ENCODE peak calls at places on chromosome 19, in four cellular contexts. One of them, this sample, is unnamed.

GRCh38 chr19:55106591-55106990 is 10.8 kb downstream of the PPP1R12C start:
- DNase-seq in dorsolateral prefrontal cortex: no peak
- DNase-seq in HFF-Myc: no peak
- DNase-seq in uterus: no peak
- DNase-seq in this sample: no peak

GRCh38 chr19:31698352-31698751 is 349.1 kb upstream of the TSHZ3 start:
- DNase-seq in dorsolateral prefrontal cortex: no peak
- DNase-seq in uterus: no peak
- DNase-seq in HFF-Myc: no peak
- DNase-seq in this sample: no peak

GRCh38 chr19:49546825-49547565 is 19.2 kb downstream of the RCN3 start:
- DNase-seq in dorsolateral prefrontal cortex: no peak
- DNase-seq in uterus: peak; percentile 88
- DNase-seq in HFF-Myc: peak; percentile 95
- DNase-seq in this sample: peak; percentile 78

GRCh38 chr19:10001899-10002298 is 8.4 kb downstream of the COL5A3 start:
- DNase-seq in dorsolateral prefrontal cortex: no peak
- DNase-seq in uterus: no peak
- DNase-seq in HFF-Myc: no peak
- DNase-seq in this sample: no peak

GRCh38 chr19:23509686-23510450 is 114.6 kb upstream of the ZNF91 start:
- DNase-seq in dorsolateral prefrontal cortex: no peak
- DNase-seq in uterus: no peak
- DNase-seq in HFF-Myc: no peak
- DNase-seq in this sample: no peak

GRCh38 chr19:34480971-34481821 is at the start of gene WTIP:
- DNase-seq in dorsolateral prefrontal cortex: no peak
- DNase-seq in uterus: peak; percentile 73
- DNase-seq in HFF-Myc: no peak
- DNase-seq in this sample: no peak

GRCh38 chr19:56748443-56748842 is 76.9 kb upstream of the ZNF835 start:
- DNase-seq in dorsolateral prefrontal cortex: no peak
- DNase-seq in HFF-Myc: no peak
- DNase-seq in uterus: peak; percentile 34
- DNase-seq in this sample: no peak

GRCh38 chr19:11881151-11881800 is 6.3 kb upstream of the ZNF69 start:
- DNase-seq in uterus: peak; percentile 29
- DNase-seq in HFF-Myc: peak; percentile 20
- DNase-seq in dorsolateral prefrontal cortex: no peak
- DNase-seq in this sample: peak; percentile 62

GRCh38 chr19:44576843-44577565 is 36.4 kb upstream of the IGSF23 start:
- DNase-seq in dorsolateral prefrontal cortex: no peak
- DNase-seq in uterus: no peak
- DNase-seq in HFF-Myc: no peak
- DNase-seq in this sample: peak; percentile 57

GRCh38 chr19:13881231-13881691 is 4.3 kb downstream of the NANOS3 start:
- DNase-seq in HFF-Myc: no peak
- DNase-seq in uterus: no peak
- DNase-seq in dorsolateral prefrontal cortex: no peak
- DNase-seq in this sample: no peak

GRCh38 chr19:48926909-48927308 is 6.6 kb upstream of the DHDH start:
- DNase-seq in uterus: peak; percentile 69
- DNase-seq in HFF-Myc: peak; percentile 73
- DNase-seq in dorsolateral prefrontal cortex: peak; percentile 78
- DNase-seq in this sample: peak; percentile 82

GRCh38 chr19:47319923-47320871 is 10.5 kb downstream of the C5AR1 start:
- DNase-seq in HFF-Myc: no peak
- DNase-seq in uterus: no peak
- DNase-seq in dorsolateral prefrontal cortex: no peak
- DNase-seq in this sample: no peak

GRCh38 chr19:44570984-44571684 is 41.7 kb upstream of the CEACAM20 start:
- DNase-seq in HFF-Myc: peak; percentile 79
- DNase-seq in dorsolateral prefrontal cortex: no peak
- DNase-seq in uterus: peak; percentile 36
- DNase-seq in this sample: peak; percentile 71

GRCh38 chr19:49497047-49497789 is 984 bp downstream of the RPS11 start:
- DNase-seq in uterus: no peak
- DNase-seq in HFF-Myc: no peak
- DNase-seq in dorsolateral prefrontal cortex: no peak
- DNase-seq in this sample: no peak

GRCh38 chr19:12899891-12900518 is 9.0 kb downstream of the GCDH start:
- DNase-seq in uterus: no peak
- DNase-seq in dorsolateral prefrontal cortex: no peak
- DNase-seq in HFF-Myc: no peak
- DNase-seq in this sample: no peak

GRCh38 chr19:13817615-13818371 is 22.6 kb downstream of the ZSWIM4 start:
- DNase-seq in HFF-Myc: no peak
- DNase-seq in uterus: no peak
- DNase-seq in dorsolateral prefrontal cortex: no peak
- DNase-seq in this sample: no peak

GRCh38 chr19:19613456-19613855 is 5.0 kb downstream of the PBX4 start:
- DNase-seq in HFF-Myc: no peak
- DNase-seq in uterus: no peak
- DNase-seq in dorsolateral prefrontal cortex: no peak
- DNase-seq in this sample: no peak

GRCh38 chr19:18357442-18358264 is 17.3 kb downstream of the PGPEP1 start:
- DNase-seq in HFF-Myc: no peak
- DNase-seq in dorsolateral prefrontal cortex: no peak
- DNase-seq in uterus: no peak
- DNase-seq in this sample: no peak

GRCh38 chr19:17001603-17002183 is 24.9 kb downstream of the CPAMD8 start:
- DNase-seq in HFF-Myc: no peak
- DNase-seq in uterus: no peak
- DNase-seq in dorsolateral prefrontal cortex: no peak
- DNase-seq in this sample: no peak

GRCh38 chr19:18440421-18440877 is 2.5 kb upstream of the ISYNA1 start:
- DNase-seq in dorsolateral prefrontal cortex: no peak
- DNase-seq in uterus: no peak
- DNase-seq in HFF-Myc: no peak
- DNase-seq in this sample: no peak

GRCh38 chr19:56103027-56103614 is 18.0 kb downstream of the ZNF787 start:
- DNase-seq in uterus: no peak
- DNase-seq in HFF-Myc: no peak
- DNase-seq in dorsolateral prefrontal cortex: no peak
- DNase-seq in this sample: no peak

GRCh38 chr19:38837656-38838121 is 6.1 kb upstream of the ECH1 start:
- DNase-seq in HFF-Myc: no peak
- DNase-seq in dorsolateral prefrontal cortex: no peak
- DNase-seq in uterus: no peak
- DNase-seq in this sample: no peak

GRCh38 chr19:16170134-16170533 is 3.2 kb downstream of the CIB3 start:
- DNase-seq in dorsolateral prefrontal cortex: no peak
- DNase-seq in uterus: no peak
- DNase-seq in HFF-Myc: no peak
- DNase-seq in this sample: no peak

GRCh38 chr19:18743281-18743825 is 47.8 kb downstream of the COMP start:
- DNase-seq in uterus: peak; percentile 62
- DNase-seq in dorsolateral prefrontal cortex: no peak
- DNase-seq in HFF-Myc: no peak
- DNase-seq in this sample: peak; percentile 81

GRCh38 chr19:2912306-2912705 is 11.6 kb downstream of the ZNF57 start:
- DNase-seq in uterus: no peak
- DNase-seq in dorsolateral prefrontal cortex: no peak
- DNase-seq in HFF-Myc: no peak
- DNase-seq in this sample: no peak

GRCh38 chr19:16849168-16849567 is 20.0 kb downstream of the SIN3B start:
- DNase-seq in uterus: no peak
- DNase-seq in HFF-Myc: no peak
- DNase-seq in dorsolateral prefrontal cortex: no peak
- DNase-seq in this sample: no peak

GRCh38 chr19:41025871-41026270 is 34.8 kb downstream of the CYP2B6 start:
- DNase-seq in HFF-Myc: no peak
- DNase-seq in uterus: no peak
- DNase-seq in dorsolateral prefrontal cortex: no peak
- DNase-seq in this sample: no peak

DNA sequence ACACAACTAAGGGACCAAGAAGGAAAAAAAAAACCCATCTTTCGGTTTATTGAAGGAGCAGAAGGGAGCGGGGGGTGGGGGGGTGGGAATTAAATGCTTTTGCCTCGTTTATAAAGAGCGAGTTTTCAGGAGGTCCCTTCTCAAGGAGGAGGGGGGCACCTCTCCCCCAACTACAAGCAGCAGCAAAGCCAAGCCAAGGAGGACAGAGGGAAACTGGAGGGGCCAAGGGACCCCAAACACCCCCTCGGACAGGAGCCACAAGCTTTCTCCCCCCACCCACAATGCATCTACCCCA is 2.4 kb downstream of the IRF2BP1 start:
- DNase-seq in HFF-Myc: no peak
- DNase-seq in uterus: no peak
- DNase-seq in dorsolateral prefrontal cortex: no peak
- DNase-seq in this sample: no peak
- TF ChIP-seq CTCF in HFF-Myc: no peak
- TF ChIP-seq CTCF in uterus: no peak
- TF ChIP-seq CTCF in dorsolateral prefrontal cortex: no peak
- TF ChIP-seq CTCF in this sample: peak; percentile 18

DNA sequence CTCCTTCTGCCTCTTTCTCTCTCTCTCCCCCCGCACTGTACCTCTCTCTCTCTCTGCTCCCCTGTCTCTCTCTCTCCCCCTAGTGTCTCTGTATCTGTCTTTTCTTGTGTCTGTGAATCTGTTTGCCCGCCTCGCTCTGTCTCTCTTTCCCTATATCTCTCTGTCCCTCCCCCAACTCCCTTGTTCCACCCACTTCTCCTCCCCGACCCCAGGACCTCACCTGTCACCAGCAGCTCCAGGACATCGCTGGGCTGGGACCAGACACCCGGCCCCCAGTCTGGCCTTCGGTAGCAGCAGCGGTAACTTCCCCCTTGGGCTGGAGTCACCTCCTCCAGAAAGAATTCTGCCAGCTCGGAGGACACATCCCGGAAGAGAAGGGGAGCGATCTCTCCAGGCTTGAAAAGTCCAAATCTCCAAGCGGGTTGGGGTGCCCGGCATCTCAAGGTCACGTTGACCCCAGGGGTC is 3.9 kb downstream of the OSCAR start:
- DNase-seq in uterus: no peak
- DNase-seq in HFF-Myc: no peak
- DNase-seq in dorsolateral prefrontal cortex: no peak
- DNase-seq in this sample: no peak
- TF ChIP-seq CTCF in uterus: no peak
- TF ChIP-seq CTCF in HFF-Myc: peak; percentile 46
- TF ChIP-seq CTCF in dorsolateral prefrontal cortex: no peak
- TF ChIP-seq CTCF in this sample: peak; percentile 25

GRCh38 chr19:7333198-7334118 is 15.3 kb upstream of the ARHGEF18 start:
- DNase-seq in uterus: peak; percentile 42
- DNase-seq in dorsolateral prefrontal cortex: no peak
- DNase-seq in HFF-Myc: no peak
- DNase-seq in this sample: no peak

GRCh38 chr19:7342143-7342542 is 6.6 kb upstream of the ARHGEF18 start:
- DNase-seq in HFF-Myc: no peak
- DNase-seq in uterus: no peak
- DNase-seq in dorsolateral prefrontal cortex: no peak
- DNase-seq in this sample: no peak

GRCh38 chr19:7340959-7341837 is 7.5 kb upstream of the ARHGEF18 start:
- DNase-seq in dorsolateral prefrontal cortex: peak; percentile 68
- DNase-seq in uterus: peak; percentile 85
- DNase-seq in HFF-Myc: peak; percentile 43
- DNase-seq in this sample: peak; percentile 91

GRCh38 chr19:7336321-7336973 is 12.3 kb upstream of the ARHGEF18 start:
- DNase-seq in dorsolateral prefrontal cortex: no peak
- DNase-seq in HFF-Myc: no peak
- DNase-seq in uterus: no peak
- DNase-seq in this sample: no peak

DNA sequence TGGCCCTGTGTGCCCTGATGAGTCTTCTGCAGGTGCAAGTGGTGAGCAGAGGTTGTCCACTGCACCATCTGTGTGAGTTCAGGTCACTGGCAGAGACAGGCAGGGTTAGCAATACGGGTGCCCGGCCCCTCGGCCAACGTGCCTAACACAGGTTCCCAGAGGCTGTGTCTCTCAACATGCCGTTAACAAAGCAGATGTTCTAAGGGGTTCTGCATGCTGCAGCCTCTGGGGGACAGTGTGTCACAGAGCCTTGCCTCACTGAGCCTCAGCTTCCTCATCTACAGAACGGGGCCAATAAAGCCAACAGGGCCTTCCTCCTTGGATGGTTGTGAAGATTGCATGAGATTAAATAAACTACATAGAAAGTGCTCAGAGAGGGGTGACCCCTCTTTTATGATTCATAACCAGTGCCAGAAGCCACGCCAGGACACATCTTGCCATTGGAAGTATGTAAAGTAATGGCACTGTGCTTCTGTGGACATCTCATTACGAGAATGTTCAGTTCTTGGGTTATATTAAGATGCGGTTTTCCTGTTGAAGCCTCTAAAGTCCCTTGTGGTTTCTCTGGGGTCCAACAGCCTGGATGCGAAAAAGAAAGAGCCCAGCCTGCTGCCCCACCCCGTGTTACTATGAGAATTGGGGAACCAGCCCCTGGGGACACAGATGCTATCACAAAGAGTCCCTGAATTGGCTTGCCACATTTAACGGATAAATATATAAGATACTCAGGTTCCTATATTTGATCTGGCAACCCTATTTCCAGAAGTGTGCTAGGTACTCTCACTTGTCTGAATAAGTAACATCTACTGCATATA is 11.2 kb upstream of the ARHGEF18 start:
- DNase-seq in uterus: no peak
- DNase-seq in HFF-Myc: no peak
- DNase-seq in dorsolateral prefrontal cortex: no peak
- DNase-seq in this sample: no peak
- TF ChIP-seq CTCF in uterus: no peak
- TF ChIP-seq CTCF in HFF-Myc: no peak
- TF ChIP-seq CTCF in dorsolateral prefrontal cortex: no peak
- TF ChIP-seq CTCF in this sample: no peak

GRCh38 chr19:6352381-6353165 is 8.8 kb upstream of the CLPP start:
- DNase-seq in uterus: no peak
- DNase-seq in dorsolateral prefrontal cortex: no peak
- DNase-seq in HFF-Myc: no peak
- DNase-seq in this sample: no peak

GRCh38 chr19:6357995-6358394 is 3.3 kb upstream of the CLPP start:
- DNase-seq in dorsolateral prefrontal cortex: no peak
- DNase-seq in HFF-Myc: no peak
- DNase-seq in uterus: no peak
- DNase-seq in this sample: no peak

GRCh38 chr19:6357174-6357573 is 4.2 kb upstream of the CLPP start:
- DNase-seq in dorsolateral prefrontal cortex: no peak
- DNase-seq in uterus: no peak
- DNase-seq in HFF-Myc: no peak
- DNase-seq in this sample: no peak

GRCh38 chr19:6350688-6351087 is 10.6 kb upstream of the CLPP start:
- DNase-seq in dorsolateral prefrontal cortex: no peak
- DNase-seq in HFF-Myc: no peak
- DNase-seq in uterus: no peak
- DNase-seq in this sample: no peak

DNA sequence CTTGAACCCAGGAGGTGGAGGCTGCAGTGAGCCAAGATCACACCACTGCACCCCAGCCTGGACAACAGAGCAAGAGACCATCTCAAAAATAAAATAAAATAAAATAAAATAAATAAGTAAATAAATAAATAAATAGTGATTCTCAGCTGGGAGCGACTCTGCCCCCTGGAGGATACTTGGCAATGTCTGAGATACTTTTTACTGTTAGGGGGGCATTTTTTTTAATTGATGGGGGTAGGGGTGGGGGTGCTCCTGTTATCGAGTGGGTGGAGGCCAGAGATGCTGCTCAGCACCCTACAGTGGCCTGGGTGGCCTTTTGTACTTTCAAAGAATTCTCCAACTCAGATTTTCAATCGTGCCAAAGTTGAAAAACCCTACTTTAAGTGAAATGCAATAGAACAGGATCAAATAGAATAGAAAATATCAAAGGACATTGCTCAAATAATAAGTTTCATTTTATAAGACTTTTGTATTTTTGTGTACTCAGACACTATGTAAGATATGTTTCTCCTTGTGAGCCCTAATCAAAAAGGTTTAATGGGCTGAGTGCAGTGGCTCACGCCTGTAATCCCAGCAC is 7.1 kb upstream of the CLPP start:
- DNase-seq in uterus: no peak
- DNase-seq in dorsolateral prefrontal cortex: no peak
- DNase-seq in HFF-Myc: no peak
- DNase-seq in this sample: no peak
- TF ChIP-seq CTCF in uterus: no peak
- TF ChIP-seq CTCF in dorsolateral prefrontal cortex: peak; percentile 39
- TF ChIP-seq CTCF in HFF-Myc: peak; percentile 41
- TF ChIP-seq CTCF in this sample: no peak